ENCODE peak calls at places on chromosomes 12 and 14, in ten cellular contexts. One of them, this sample, is unnamed.

GRCh38 chr14:95796846-95797245 is 79.8 kb upstream of the TUNAR start:
- DNase-seq in C1 segment of cervical spinal cord: no peak
- DNase-seq in central memory CD4-positive, alpha-beta T cell: no peak
- DNase-seq in renal cortical epithelial cell: no peak
- DNase-seq in naive thymus-derived CD8-positive, alpha-beta T cell: no peak
- DNase-seq in NCI-H345: no peak
- DNase-seq in endothelial cell: no peak
- DNase-seq in colonic mucosa: no peak
- DNase-seq in nucleus accumbens: no peak
- DNase-seq in memory B cell: no peak
- DNase-seq in this sample: no peak

GRCh38 chr14:95540236-95540635 is 5.4 kb downstream of the GLRX5 start:
- DNase-seq in memory B cell: no peak
- DNase-seq in endothelial cell: no peak
- DNase-seq in colonic mucosa: no peak
- DNase-seq in C1 segment of cervical spinal cord: no peak
- DNase-seq in renal cortical epithelial cell: no peak
- DNase-seq in NCI-H345: no peak
- DNase-seq in naive thymus-derived CD8-positive, alpha-beta T cell: no peak
- DNase-seq in central memory CD4-positive, alpha-beta T cell: no peak
- DNase-seq in nucleus accumbens: no peak
- DNase-seq in this sample: no peak

GRCh38 chr12:95484524-95484923 is 10.6 kb downstream of the METAP2 start:
- DNase-seq in memory B cell: no peak
- DNase-seq in renal cortical epithelial cell: no peak
- DNase-seq in NCI-H345: no peak
- DNase-seq in central memory CD4-positive, alpha-beta T cell: no peak
- DNase-seq in naive thymus-derived CD8-positive, alpha-beta T cell: no peak
- DNase-seq in C1 segment of cervical spinal cord: no peak
- DNase-seq in colonic mucosa: no peak
- DNase-seq in nucleus accumbens: no peak
- DNase-seq in endothelial cell: no peak
- DNase-seq in this sample: peak

GRCh38 chr14:20627337-20628032 is 14.0 kb downstream of the OR6S1 start:
- DNase-seq in NCI-H345: no peak
- DNase-seq in renal cortical epithelial cell: no peak
- DNase-seq in memory B cell: no peak
- DNase-seq in C1 segment of cervical spinal cord: no peak
- DNase-seq in endothelial cell: no peak
- DNase-seq in naive thymus-derived CD8-positive, alpha-beta T cell: no peak
- DNase-seq in nucleus accumbens: no peak
- DNase-seq in central memory CD4-positive, alpha-beta T cell: no peak
- DNase-seq in colonic mucosa: no peak
- DNase-seq in this sample: peak

GRCh38 chr14:51094282-51094821 is 553 bp downstream of the TRIM9 start:
- DNase-seq in C1 segment of cervical spinal cord: peak
- DNase-seq in naive thymus-derived CD8-positive, alpha-beta T cell: peak
- DNase-seq in colonic mucosa: peak
- DNase-seq in memory B cell: peak
- DNase-seq in NCI-H345: peak
- DNase-seq in central memory CD4-positive, alpha-beta T cell: peak
- DNase-seq in nucleus accumbens: no peak
- DNase-seq in endothelial cell: peak
- DNase-seq in renal cortical epithelial cell: no peak
- DNase-seq in this sample: no peak

GRCh38 chr12:117032593-117033381 is 66.4 kb downstream of the TESC start:
- DNase-seq in naive thymus-derived CD8-positive, alpha-beta T cell: no peak
- DNase-seq in C1 segment of cervical spinal cord: peak
- DNase-seq in NCI-H345: peak
- DNase-seq in colonic mucosa: no peak
- DNase-seq in renal cortical epithelial cell: no peak
- DNase-seq in central memory CD4-positive, alpha-beta T cell: no peak
- DNase-seq in memory B cell: no peak
- DNase-seq in endothelial cell: no peak
- DNase-seq in nucleus accumbens: no peak
- DNase-seq in this sample: no peak

GRCh38 chr14:81400852-81401251 is 728 bp upstream of the STON2 start:
- DNase-seq in naive thymus-derived CD8-positive, alpha-beta T cell: no peak
- DNase-seq in nucleus accumbens: no peak
- DNase-seq in C1 segment of cervical spinal cord: no peak
- DNase-seq in renal cortical epithelial cell: peak
- DNase-seq in NCI-H345: peak
- DNase-seq in central memory CD4-positive, alpha-beta T cell: no peak
- DNase-seq in endothelial cell: no peak
- DNase-seq in memory B cell: no peak
- DNase-seq in colonic mucosa: peak
- DNase-seq in this sample: peak

GRCh38 chr12:20028033-20028432 is 340.3 kb upstream of the PDE3A start:
- DNase-seq in C1 segment of cervical spinal cord: no peak
- DNase-seq in nucleus accumbens: no peak
- DNase-seq in memory B cell: no peak
- DNase-seq in renal cortical epithelial cell: no peak
- DNase-seq in endothelial cell: no peak
- DNase-seq in central memory CD4-positive, alpha-beta T cell: no peak
- DNase-seq in colonic mucosa: no peak
- DNase-seq in NCI-H345: no peak
- DNase-seq in naive thymus-derived CD8-positive, alpha-beta T cell: no peak
- DNase-seq in this sample: no peak

GRCh38 chr12:11242656-11243055 is 26.9 kb downstream of the PRB3 start:
- DNase-seq in naive thymus-derived CD8-positive, alpha-beta T cell: no peak
- DNase-seq in nucleus accumbens: no peak
- DNase-seq in renal cortical epithelial cell: no peak
- DNase-seq in central memory CD4-positive, alpha-beta T cell: no peak
- DNase-seq in colonic mucosa: no peak
- DNase-seq in NCI-H345: no peak
- DNase-seq in endothelial cell: no peak
- DNase-seq in C1 segment of cervical spinal cord: no peak
- DNase-seq in memory B cell: no peak
- DNase-seq in this sample: no peak

GRCh38 chr12:65238609-65239008 is 39.9 kb upstream of the MSRB3 start:
- DNase-seq in naive thymus-derived CD8-positive, alpha-beta T cell: no peak
- DNase-seq in renal cortical epithelial cell: no peak
- DNase-seq in colonic mucosa: no peak
- DNase-seq in C1 segment of cervical spinal cord: no peak
- DNase-seq in nucleus accumbens: no peak
- DNase-seq in memory B cell: no peak
- DNase-seq in NCI-H345: no peak
- DNase-seq in central memory CD4-positive, alpha-beta T cell: no peak
- DNase-seq in endothelial cell: no peak
- DNase-seq in this sample: no peak

GRCh38 chr14:100012928-100013327 is 52.3 kb upstream of the EVL start:
- DNase-seq in naive thymus-derived CD8-positive, alpha-beta T cell: no peak
- DNase-seq in colonic mucosa: no peak
- DNase-seq in nucleus accumbens: no peak
- DNase-seq in central memory CD4-positive, alpha-beta T cell: no peak
- DNase-seq in C1 segment of cervical spinal cord: no peak
- DNase-seq in endothelial cell: no peak
- DNase-seq in NCI-H345: no peak
- DNase-seq in renal cortical epithelial cell: no peak
- DNase-seq in memory B cell: no peak
- DNase-seq in this sample: no peak

GRCh38 chr14:94539181-94539580 is 22.1 kb upstream of the SERPINA4 start:
- DNase-seq in endothelial cell: no peak
- DNase-seq in NCI-H345: no peak
- DNase-seq in nucleus accumbens: no peak
- DNase-seq in central memory CD4-positive, alpha-beta T cell: no peak
- DNase-seq in colonic mucosa: no peak
- DNase-seq in renal cortical epithelial cell: no peak
- DNase-seq in memory B cell: no peak
- DNase-seq in C1 segment of cervical spinal cord: no peak
- DNase-seq in naive thymus-derived CD8-positive, alpha-beta T cell: no peak
- DNase-seq in this sample: no peak